ENCODE peak calls at places on chromosome 21, in seven cellular contexts. E is H9, T is GM20000, Z is GF-D8, V is IMR-90, W is A172, I is mesothelial cell of epicardium. M is an unnamed sample.

GRCh38 chr21:27681841-27682240 is 715.0 kb upstream of the ADAMTS5 start:
- DNase-seq in E (no peak), T (no peak), Z (no peak), V (peak), W (no peak), I (no peak), M (peak)

GRCh38 chr21:43712268-43712942 is 6.5 kb upstream of the PDXK start:
- DNase-seq in E (peak), T (no peak), Z (no peak), V (peak), W (peak), I (no peak), M (peak)

GRCh38 chr21:36454706-36455105 is 25.2 kb downstream of the CLDN14 start:
- DNase-seq in E (no peak), T (no peak), Z (no peak), V (no peak), W (no peak), I (no peak), M (no peak)

GRCh38 chr21:33871171-33871570 is 44.4 kb downstream of the ATP5PO start:
- DNase-seq in E (no peak), T (no peak), Z (no peak), V (peak), W (no peak), I (no peak), M (peak)

GRCh38 chr21:44822484-44823178 is 4.8 kb upstream of the SUMO3 start:
- DNase-seq in E (no peak), T (no peak), Z (no peak), V (no peak), W (no peak), I (no peak), M (no peak)

GRCh38 chr21:16318651-16319300 is 589.0 kb downstream of the USP25 start:
- DNase-seq in E (no peak), T (no peak), Z (no peak), V (no peak), W (no peak), I (no peak), M (no peak)

GRCh38 chr21:24045775-24046215 is 1561.5 kb downstream of the MRPL39 start:
- DNase-seq in E (no peak), T (no peak), Z (no peak), V (peak), W (peak), I (no peak), M (peak)

GRCh38 chr21:33231526-33231925 is 1.8 kb downstream of the IFNAR2 start:
- DNase-seq in E (no peak), T (no peak), Z (no peak), V (no peak), W (no peak), I (no peak), M (no peak)

GRCh38 chr21:43331962-43332458 is 94.9 kb downstream of the SIK1 start:
- DNase-seq in E (no peak), T (no peak), Z (no peak), V (peak), W (peak), I (no peak), M (peak)

GRCh38 chr21:38083534-38083933 is 167.3 kb upstream of the KCNJ6 start:
- DNase-seq in E (no peak), T (no peak), Z (no peak), V (no peak), W (no peak), I (no peak), M (peak)

GRCh38 chr21:33299181-33299752 is 25.5 kb upstream of the IFNAR1 start:
- DNase-seq in E (no peak), T (peak), Z (no peak), V (no peak), W (peak), I (no peak), M (peak)

GRCh38 chr21:14737922-14738321 is 191.8 kb upstream of the SAMSN1 start:
- DNase-seq in E (no peak), T (peak), Z (peak), V (peak), W (peak), I (no peak), M (peak)